ENCODE peak calls at places on chromosomes 16 and 17, in eight cellular contexts. O, M, S, G, P, K, W and F are unnamed samples.
A peak's percentile ranks its signal among the peaks of the same experiment; 100 is the strongest.

GRCh38 chr17:48244121-48244711 is 136.7 kb downstream of the SNX11 start:
- DNase-seq in O (peak; percentile 38), M (no peak), S (no peak), G (no peak), P (no peak), K (no peak), W (no peak), F (no peak)

GRCh38 chr17:36901506-36901905 is 35.8 kb upstream of the LHX1 start:
- DNase-seq in O (no peak), M (no peak), S (no peak), G (no peak), P (no peak), K (no peak), W (no peak), F (no peak)

GRCh38 chr17:62724398-62725146 is 83.5 kb downstream of the MARCHF10 start:
- DNase-seq in O (no peak), M (no peak), S (no peak), G (peak; percentile 48), P (no peak), K (no peak), W (no peak), F (peak; percentile 61)

GRCh38 chr16:75282811-75283281 is 31.4 kb upstream of the BCAR1 start:
- DNase-seq in O (no peak), M (no peak), S (no peak), G (no peak), P (no peak), K (no peak), W (no peak), F (no peak)

GRCh38 chr17:59462385-59462784 is 103.0 kb upstream of the DHX40 start:
- DNase-seq in O (no peak), M (no peak), S (no peak), G (no peak), P (no peak), K (no peak), W (no peak), F (no peak)

GRCh38 chr16:18931756-18932155 is 5.5 kb upstream of the SMG1 start:
- DNase-seq in O (no peak), M (no peak), S (peak; percentile 73), G (no peak), P (peak; percentile 81), K (no peak), W (no peak), F (no peak)

GRCh38 chr17:47862621-47863440 is 11.9 kb upstream of the SP6 start:
- DNase-seq in O (peak; percentile 91), M (no peak), S (no peak), G (no peak), P (no peak), K (no peak), W (no peak), F (no peak)

GRCh38 chr17:41739661-41740352 is 5.4 kb upstream of the HAP1 start:
- DNase-seq in O (peak; percentile 56), M (no peak), S (no peak), G (no peak), P (no peak), K (no peak), W (no peak), F (no peak)

GRCh38 chr16:3149630-3150345 is 15.0 kb downstream of the ZNF213 start:
- DNase-seq in O (peak; percentile 78), M (peak; percentile 87), S (peak; percentile 73), G (peak; percentile 17), P (peak; percentile 85), K (peak; percentile 71), W (no peak), F (peak; percentile 62)

GRCh38 chr16:77636615-77637014 is 85.7 kb upstream of the NUDT7 start:
- DNase-seq in O (no peak), M (no peak), S (no peak), G (no peak), P (no peak), K (no peak), W (no peak), F (no peak)

GRCh38 chr17:81722184-81723120 is 10.4 kb downstream of the SLC25A10 start:
- DNase-seq in O (no peak), M (peak; percentile 90), S (peak; percentile 47), G (no peak), P (peak; percentile 68), K (peak; percentile 86), W (no peak), F (no peak)

GRCh38 chr16:46949216-46949892 is 24.1 kb downstream of the DNAJA2 start:
- DNase-seq in O (no peak), M (no peak), S (no peak), G (no peak), P (no peak), K (no peak), W (no peak), F (no peak)

GRCh38 chr17:3896108-3897099 is 3.6 kb upstream of the CAMKK1 start:
- DNase-seq in O (no peak), M (no peak), S (no peak), G (no peak), P (no peak), K (peak; percentile 53), W (no peak), F (no peak)
- H3K27ac ChIP-seq in O (peak overlapping the region; percentile 19), M (no peak overlapping the region), S (peak overlapping the region; percentile 11), G (no peak overlapping the region), P (no peak overlapping the region), K (peak overlapping the region; percentile 68), W (no peak overlapping the region), F (no peak overlapping the region)

GRCh38 chr16:20906871-20907255 is 6.3 kb downstream of the LYRM1 start:
- DNase-seq in O (no peak), M (no peak), S (no peak), G (no peak), P (no peak), K (no peak), W (no peak), F (no peak)
- H3K27ac ChIP-seq in O (peak overlapping the region; percentile 77), M (peak overlapping the region; percentile 71), S (peak overlapping the region; percentile 69), G (no peak overlapping the region), P (peak overlapping the region; percentile 99), K (peak overlapping the region; percentile 69), W (peak overlapping the region; percentile 100), F (no peak overlapping the region)

DNA sequence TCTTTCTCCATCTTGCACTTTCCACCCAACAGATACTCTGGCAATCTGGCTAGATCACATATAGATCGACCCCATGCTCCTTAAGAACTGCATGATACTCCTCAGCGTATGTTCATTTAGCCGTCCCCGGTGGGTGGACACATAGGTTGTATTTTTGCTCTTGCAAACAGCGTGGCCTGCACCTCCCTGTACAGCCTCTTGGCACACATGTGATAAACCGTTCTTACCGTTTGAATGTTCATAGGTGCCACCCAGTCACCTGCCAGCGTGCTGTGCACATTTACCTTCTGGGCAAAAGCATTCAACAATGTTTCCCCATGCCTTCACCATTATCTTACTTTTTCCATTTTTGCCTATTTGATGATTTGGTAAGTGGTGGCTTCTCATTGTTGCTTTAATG is 6.2 kb downstream of the TNP2 start:
- DNase-seq in O (no peak), M (no peak), S (no peak), G (no peak), P (no peak), K (no peak), W (no peak), F (no peak)
- H3K27ac ChIP-seq in O (no peak overlapping the region), M (no peak overlapping the region), S (no peak overlapping the region), G (no peak overlapping the region), P (no peak overlapping the region), K (no peak overlapping the region), W (no peak overlapping the region), F (no peak overlapping the region)

GRCh38 chr16:67961551-67961957 is 6.9 kb downstream of the SLC12A4 start:
- DNase-seq in O (no peak), M (peak; percentile 85), S (no peak), G (no peak), P (peak; percentile 76), K (peak; percentile 79), W (no peak), F (no peak)
- H3K27ac ChIP-seq in O (no peak overlapping the region), M (peak overlapping the region; percentile 33), S (peak overlapping the region; percentile 100), G (no peak overlapping the region), P (peak overlapping the region; percentile 95), K (peak overlapping the region; percentile 29), W (peak overlapping the region; percentile 23), F (no peak overlapping the region)

GRCh38 chr17:82890926-82891678 is 51.3 kb upstream of the ZNF750 start:
- DNase-seq in O (no peak), M (no peak), S (no peak), G (no peak), P (no peak), K (no peak), W (no peak), F (no peak)

GRCh38 chr17:82895087-82895486 is 55.3 kb upstream of the ZNF750 start:
- DNase-seq in O (no peak), M (no peak), S (no peak), G (no peak), P (no peak), K (no peak), W (no peak), F (no peak)

GRCh38 chr17:82891911-82892310 is 52.1 kb upstream of the ZNF750 start:
- DNase-seq in O (no peak), M (no peak), S (no peak), G (no peak), P (no peak), K (no peak), W (no peak), F (no peak)

GRCh38 chr17:82893779-82894178 is 54.0 kb upstream of the ZNF750 start:
- DNase-seq in O (no peak), M (no peak), S (no peak), G (no peak), P (no peak), K (no peak), W (no peak), F (no peak)

DNA sequence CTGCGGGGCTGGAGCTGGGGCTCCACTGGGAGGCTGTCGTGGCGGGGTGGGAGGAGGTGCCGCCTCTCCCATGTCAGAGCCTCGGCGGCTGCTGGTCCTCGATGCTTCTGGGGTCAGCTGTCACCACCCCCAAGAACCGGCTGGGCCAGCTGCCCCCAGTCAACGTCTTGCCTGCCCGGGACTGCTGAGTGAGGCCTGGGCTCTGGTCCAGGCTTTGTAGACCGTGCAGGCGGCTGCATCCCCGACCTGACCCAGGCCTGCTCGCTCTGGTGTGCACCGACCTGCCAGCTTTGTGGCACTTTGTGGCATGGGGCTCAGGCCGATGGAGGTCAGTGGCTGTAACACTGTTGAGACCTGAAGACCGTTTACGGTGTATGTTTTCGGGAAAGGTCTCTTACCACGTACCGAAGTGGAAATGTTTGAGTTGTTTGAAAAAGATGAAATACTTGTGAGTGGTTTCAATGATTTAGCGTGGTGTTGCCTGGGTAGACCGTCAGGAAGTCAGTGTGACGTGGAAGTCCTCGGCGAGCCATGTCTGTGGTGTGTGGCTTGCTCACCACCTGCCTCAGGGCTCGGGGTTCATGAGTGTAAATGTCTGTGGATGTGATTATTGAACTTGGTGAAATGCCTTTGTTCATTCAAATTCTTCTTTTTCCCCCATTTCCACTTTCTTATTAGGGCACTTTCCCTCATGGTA is 53.2 kb upstream of the ZNF750 start:
- DNase-seq in O (no peak), M (no peak), S (peak; percentile 30), G (peak; percentile 67), P (peak; percentile 68), K (no peak), W (no peak), F (peak; percentile 82)
- H3K27ac ChIP-seq in O (no peak overlapping the region), M (peak overlapping the region; percentile 64), S (no peak overlapping the region), G (peak overlapping the region; percentile 13), P (peak overlapping the region; percentile 60), K (peak overlapping the region; percentile 61), W (no peak overlapping the region), F (peak overlapping the region; percentile 62)